ENCODE peak calls at places on chromosomes 5 and 9, in seven cellular contexts. B is HCT116, U is neural progenitor cell, G is choroid plexus epithelial cell, O is brain microvascular endothelial cell, N is natural killer cell, F is Caco-2. E is an unnamed sample.

GRCh38 chr5:64838803-64839202 is 70.1 kb downstream of the CWC27 start:
- DNase-seq in B (no peak), U (no peak), G (no peak), O (no peak), N (no peak), F (no peak), E (no peak)

GRCh38 chr5:33120671-33121070 is 320.1 kb upstream of the TARS1 start:
- DNase-seq in B (no peak), U (no peak), G (peak), O (peak), N (no peak), F (no peak), E (peak)

GRCh38 chr5:101418735-101419134 is 515.7 kb upstream of the ST8SIA4 start:
- DNase-seq in B (no peak), U (no peak), G (peak), O (no peak), N (no peak), F (no peak), E (no peak)

GRCh38 chr5:40834391-40834848 is 602 bp downstream of the RPL37 start:
- DNase-seq in B (no peak), U (peak), G (peak), O (no peak), N (peak), F (no peak), E (no peak)

GRCh38 chr9:101586651-101587050 is 8.1 kb downstream of the PPP3R2 start:
- DNase-seq in B (no peak), U (no peak), G (no peak), O (no peak), N (no peak), F (no peak), E (no peak)

GRCh38 chr9:125241863-125242739 is 958 bp upstream of the HSPA5 start:
- DNase-seq in B (no peak), U (no peak), G (no peak), O (no peak), N (no peak), F (no peak), E (peak)

GRCh38 chr9:21591221-21592062 is 109.3 kb upstream of the IFNE start:
- DNase-seq in B (peak), U (peak), G (peak), O (peak), N (no peak), F (peak), E (peak)

GRCh38 chr5:35799751-35800150 is 56.9 kb upstream of the IL7R start:
- DNase-seq in B (no peak), U (no peak), G (no peak), O (no peak), N (no peak), F (no peak), E (no peak)

GRCh38 chr5:178307266-178308045 is 74.9 kb upstream of the PHYKPL start:
- DNase-seq in B (no peak), U (no peak), G (no peak), O (no peak), N (no peak), F (no peak), E (no peak)

GRCh38 chr9:79360387-79361347 is 211.1 kb upstream of the TLE4 start:
- DNase-seq in B (no peak), U (no peak), G (peak), O (peak), N (no peak), F (no peak), E (peak)

GRCh38 chr9:87701491-87701890 is 24.4 kb upstream of the CTSL start:
- DNase-seq in B (no peak), U (no peak), G (no peak), O (no peak), N (no peak), F (no peak), E (no peak)

GRCh38 chr5:90421136-90421535 is 11.6 kb upstream of the CETN3 start:
- DNase-seq in B (no peak), U (peak), G (peak), O (no peak), N (no peak), F (peak), E (no peak)
- TF ChIP-seq CTCF in B (peak), U (peak), G (peak), O (peak), N (no peak), F (peak), E (peak)

GRCh38 chr5:12861891-12862290 is 957.6 kb upstream of the CTNND2 start:
- DNase-seq in B (no peak), U (peak), G (no peak), O (no peak), N (no peak), F (no peak), E (no peak)
- TF ChIP-seq CTCF in B (no peak), U (peak), G (no peak), O (no peak), N (no peak), F (no peak), E (no peak)

GRCh38 chr9:1100192-1100591 is 50.0 kb downstream of the DMRT2 start:
- DNase-seq in B (no peak), U (no peak), G (no peak), O (no peak), N (no peak), F (no peak), E (no peak)

GRCh38 chr9:1096155-1096964 is 46.2 kb downstream of the DMRT2 start:
- DNase-seq in B (no peak), U (no peak), G (no peak), O (no peak), N (no peak), F (no peak), E (no peak)

GRCh38 chr9:1098551-1098950 is 48.4 kb downstream of the DMRT2 start:
- DNase-seq in B (no peak), U (no peak), G (no peak), O (no peak), N (no peak), F (no peak), E (no peak)

GRCh38 chr9:1102010-1102712 is 52.0 kb downstream of the DMRT2 start:
- DNase-seq in B (no peak), U (no peak), G (no peak), O (no peak), N (no peak), F (no peak), E (no peak)

GRCh38 chr9:1100945-1101344 is 50.8 kb downstream of the DMRT2 start:
- DNase-seq in B (no peak), U (no peak), G (peak), O (peak), N (no peak), F (peak), E (no peak)
- TF ChIP-seq CTCF in B (peak), U (no peak), G (peak), O (peak), N (no peak), F (peak), E (peak)

GRCh38 chr9:127805620-127806019 is 2.9 kb downstream of the FPGS start:
- DNase-seq in B (peak), U (peak), G (peak), O (no peak), N (no peak), F (peak), E (no peak)
- TF ChIP-seq CTCF in B (peak), U (peak), G (peak), O (peak), N (no peak), F (peak), E (peak)

GRCh38 chr5:148457183-148457620 is 73.4 kb downstream of the FBXO38 start:
- DNase-seq in B (no peak), U (peak), G (peak), O (no peak), N (no peak), F (peak), E (no peak)
- TF ChIP-seq CTCF in B (peak), U (peak), G (peak), O (peak), N (no peak), F (peak), E (peak)

DNA sequence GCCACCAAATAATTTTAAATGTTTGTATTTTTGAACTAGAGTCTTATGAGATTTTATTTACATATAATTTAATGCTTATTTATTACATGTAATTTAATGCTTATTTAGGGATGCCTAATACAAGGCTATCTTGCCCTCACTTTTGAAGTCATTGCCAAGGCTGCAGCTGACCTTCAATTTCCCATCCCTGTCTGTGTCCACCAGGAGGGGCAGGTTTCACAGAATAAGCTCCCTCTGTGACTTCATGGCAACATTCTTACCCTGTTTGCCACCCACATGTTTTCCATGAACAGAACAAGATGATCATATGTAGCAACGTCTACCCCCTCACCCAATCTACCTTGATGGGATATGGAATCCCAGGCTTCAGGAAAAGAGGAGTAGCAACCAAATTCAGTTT is 27.0 kb downstream of the C5 start:
- DNase-seq in B (peak), U (no peak), G (peak), O (peak), N (no peak), F (peak), E (no peak)
- TF ChIP-seq CTCF in B (peak), U (no peak), G (peak), O (peak), N (no peak), F (peak), E (peak)

DNA sequence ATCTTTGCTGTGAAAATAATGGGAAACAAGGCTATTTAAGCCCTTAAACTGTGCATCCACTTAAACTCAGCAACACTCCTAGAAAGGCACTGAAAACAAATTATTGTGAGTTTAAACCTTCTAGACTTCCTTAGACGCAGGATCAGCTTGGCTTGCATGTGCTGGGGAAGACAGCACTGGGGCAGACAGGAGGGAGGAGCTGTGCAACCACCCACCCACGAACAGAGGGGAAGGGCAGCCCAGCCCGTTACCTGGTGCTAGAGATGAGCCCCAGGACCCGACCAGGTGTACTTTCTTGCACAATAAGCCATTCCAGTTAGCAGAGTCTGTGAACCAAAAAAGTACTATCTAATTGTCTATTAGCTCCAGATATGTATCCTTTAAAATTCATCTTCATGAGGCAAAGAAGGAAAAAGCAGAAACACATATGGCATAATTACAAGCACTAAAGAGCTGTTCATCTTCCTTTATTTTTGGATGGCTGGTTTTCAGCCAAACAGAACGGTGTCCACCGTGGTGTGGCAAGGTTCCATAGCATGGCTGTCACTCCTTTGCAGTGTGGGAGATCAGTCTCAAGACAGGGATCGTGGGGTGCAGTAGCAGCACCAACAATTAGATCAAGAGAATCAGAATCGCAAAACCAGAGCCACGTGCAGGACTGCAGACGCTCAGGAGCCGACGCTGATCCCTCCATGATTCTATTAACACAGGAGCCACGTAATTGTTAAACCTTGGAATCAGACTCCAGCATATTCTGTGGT is 79.6 kb downstream of the SEMA4D start:
- DNase-seq in B (no peak), U (no peak), G (no peak), O (no peak), N (no peak), F (no peak), E (no peak)
- TF ChIP-seq CTCF in B (no peak), U (no peak), G (no peak), O (no peak), N (no peak), F (no peak), E (no peak)